ENCODE peak calls at places on chromosomes 1 and 21, in six cellular contexts. E is upper lobe of right lung, P is astrocyte of the spinal cord, B is choroid plexus epithelial cell, V is GM10248, U is A549. O is an unnamed sample.
A peak's percentile ranks its signal among the peaks of the same experiment; 100 is the strongest.

GRCh38 chr1:36765785-36766300 is 268.5 kb downstream of the GRIK3 start:
- DNase-seq in E (peak; percentile 48), P (no peak), B (no peak), V (no peak), U (no peak), O (no peak)

GRCh38 chr1:225860860-225861441 is 21.2 kb downstream of the TMEM63A start:
- DNase-seq in E (no peak), P (no peak), B (no peak), V (no peak), U (no peak), O (no peak)

GRCh38 chr1:236507022-236507700 is 16.6 kb upstream of the LGALS8 start:
- DNase-seq in E (no peak), P (peak; percentile 22), B (peak; percentile 66), V (no peak), U (no peak), O (no peak)

GRCh38 chr1:24381256-24381655 is 32.3 kb downstream of the STPG1 start:
- DNase-seq in E (no peak), P (no peak), B (no peak), V (no peak), U (no peak), O (no peak)

GRCh38 chr21:31471865-31472264 is 127.8 kb upstream of the TIAM1 start:
- DNase-seq in E (no peak), P (no peak), B (no peak), V (no peak), U (no peak), O (no peak)

GRCh38 chr21:38027901-38028300 is 111.6 kb upstream of the KCNJ6 start:
- DNase-seq in E (no peak), P (no peak), B (peak; percentile 5), V (no peak), U (peak; percentile 6), O (no peak)

GRCh38 chr1:197519741-197520334 is 251.8 kb downstream of the CRB1 start:
- DNase-seq in E (no peak), P (peak; percentile 29), B (peak; percentile 49), V (no peak), U (peak; percentile 4), O (no peak)

GRCh38 chr1:23908453-23909341 is 4.5 kb downstream of the CNR2 start:
- DNase-seq in E (no peak), P (no peak), B (no peak), V (peak; percentile 53), U (no peak), O (no peak)

GRCh38 chr1:160657477-160657820 is 10.6 kb upstream of the SLAMF1 start:
- DNase-seq in E (no peak), P (no peak), B (peak; percentile 49), V (no peak), U (no peak), O (no peak)

GRCh38 chr1:105138445-105138821 is 1388.7 kb downstream of the AMY1C start:
- DNase-seq in E (no peak), P (no peak), B (no peak), V (no peak), U (no peak), O (no peak)

GRCh38 chr1:62333431-62333830 is 14.2 kb upstream of the KANK4 start:
- DNase-seq in E (no peak), P (peak; percentile 33), B (peak; percentile 13), V (no peak), U (no peak), O (no peak)

GRCh38 chr1:182845379-182845778 is 6.2 kb downstream of the DHX9 start:
- DNase-seq in E (no peak), P (no peak), B (no peak), V (no peak), U (no peak), O (no peak)

GRCh38 chr1:905071-905749 is 18.5 kb upstream of the SAMD11 start:
- DNase-seq in E (peak; percentile 74), P (no peak), B (peak; percentile 47), V (peak; percentile 71), U (no peak), O (no peak)

GRCh38 chr1:200033511-200034261 is 6.2 kb downstream of the NR5A2 start:
- DNase-seq in E (no peak), P (no peak), B (no peak), V (no peak), U (no peak), O (no peak)

GRCh38 chr1:167805041-167805556 is 83.3 kb downstream of the MPZL1 start:
- DNase-seq in E (no peak), P (no peak), B (no peak), V (peak; percentile 30), U (no peak), O (no peak)

GRCh38 chr1:109659145-109659544 is 3.2 kb downstream of the GSTM4 start:
- DNase-seq in E (no peak), P (no peak), B (no peak), V (no peak), U (no peak), O (no peak)

GRCh38 chr1:156097499-156098178 is 15.4 kb upstream of the MEX3A start:
- DNase-seq in E (no peak), P (no peak), B (no peak), V (no peak), U (no peak), O (no peak)

GRCh38 chr21:15003463-15004135 is 61.2 kb downstream of the NRIP1 start:
- DNase-seq in E (no peak), P (no peak), B (no peak), V (no peak), U (no peak), O (no peak)

GRCh38 chr1:7406641-7407546 is 364.2 kb upstream of the VAMP3 start:
- DNase-seq in E (peak; percentile 27), P (no peak), B (no peak), V (no peak), U (no peak), O (no peak)

GRCh38 chr1:155050560-155051341 is at the start of gene ADAM15:
- DNase-seq in E (peak; percentile 95), P (peak; percentile 60), B (peak; percentile 61), V (peak; percentile 99), U (peak; percentile 90), O (peak; percentile 19)

GRCh38 chr1:153495536-153495935 is 35.1 kb upstream of the S100A7 start:
- DNase-seq in E (no peak), P (no peak), B (no peak), V (no peak), U (no peak), O (no peak)

GRCh38 chr1:153490272-153491051 is 30.0 kb upstream of the S100A7 start:
- DNase-seq in E (no peak), P (peak; percentile 94), B (peak; percentile 88), V (no peak), U (peak; percentile 47), O (peak; percentile 76)

GRCh38 chr1:153498746-153499145 is 37.0 kb downstream of the S100A6 start:
- DNase-seq in E (no peak), P (no peak), B (no peak), V (no peak), U (no peak), O (no peak)

GRCh38 chr1:153493343-153493960 is 33.0 kb upstream of the S100A7 start:
- DNase-seq in E (no peak), P (no peak), B (no peak), V (no peak), U (no peak), O (no peak)

DNA sequence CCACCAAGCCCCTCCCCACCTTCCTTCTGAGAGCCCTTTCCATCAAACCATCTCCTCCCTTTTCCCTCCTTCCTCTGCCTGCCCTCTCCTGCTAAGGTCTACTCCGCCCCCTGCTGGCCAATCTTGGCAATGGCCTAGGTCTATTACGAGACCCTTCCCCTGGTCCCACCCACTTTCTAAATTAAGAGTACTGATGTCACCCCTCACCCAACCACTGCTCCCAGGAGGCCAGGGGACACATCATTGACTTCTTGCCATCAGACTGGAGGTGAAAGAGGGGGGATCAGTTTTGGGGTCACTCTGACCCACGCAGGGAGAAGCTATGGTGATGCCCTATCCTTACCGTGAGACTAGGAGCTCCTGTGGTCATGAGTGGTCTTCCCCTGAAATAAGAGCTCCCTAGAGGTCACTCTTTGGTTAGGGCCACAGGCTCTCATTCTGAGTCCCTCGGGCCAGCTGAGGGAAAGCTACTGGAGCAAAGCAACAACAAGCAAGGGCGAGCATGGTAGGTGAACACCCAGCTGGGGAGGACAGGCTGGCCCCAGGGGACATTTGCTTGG is 34.6 kb upstream of the S100A7 start:
- DNase-seq in E (peak; percentile 86), P (peak; percentile 59), B (peak; percentile 73), V (peak; percentile 65), U (peak; percentile 50), O (peak; percentile 14)
- TF ChIP-seq CTCF in E (peak; percentile 91), P (peak; percentile 95), B (peak; percentile 98), V (peak; percentile 86), U (peak; percentile 90), O (peak; percentile 96)

GRCh38 chr21:45074048-45074817 is at the start of gene ADARB1:
- DNase-seq in E (peak; percentile 83), P (peak; percentile 44), B (peak; percentile 61), V (peak; percentile 93), U (peak; percentile 31), O (no peak)

GRCh38 chr21:45072166-45072962 is 2.0 kb upstream of the ADARB1 start:
- DNase-seq in E (no peak), P (no peak), B (no peak), V (no peak), U (no peak), O (no peak)

GRCh38 chr21:45071396-45072165 is 2.8 kb upstream of the ADARB1 start:
- DNase-seq in E (no peak), P (no peak), B (no peak), V (no peak), U (no peak), O (no peak)

GRCh38 chr21:45073301-45074047 is 906 bp upstream of the ADARB1 start:
- DNase-seq in E (peak; percentile 71), P (no peak), B (no peak), V (peak; percentile 45), U (no peak), O (no peak)

GRCh38 chr21:45072963-45073300 is 1.4 kb upstream of the ADARB1 start:
- DNase-seq in E (no peak), P (no peak), B (no peak), V (no peak), U (no peak), O (no peak)
- TF ChIP-seq CTCF in E (no peak), P (no peak), B (no peak), V (no peak), U (no peak), O (no peak)

DNA sequence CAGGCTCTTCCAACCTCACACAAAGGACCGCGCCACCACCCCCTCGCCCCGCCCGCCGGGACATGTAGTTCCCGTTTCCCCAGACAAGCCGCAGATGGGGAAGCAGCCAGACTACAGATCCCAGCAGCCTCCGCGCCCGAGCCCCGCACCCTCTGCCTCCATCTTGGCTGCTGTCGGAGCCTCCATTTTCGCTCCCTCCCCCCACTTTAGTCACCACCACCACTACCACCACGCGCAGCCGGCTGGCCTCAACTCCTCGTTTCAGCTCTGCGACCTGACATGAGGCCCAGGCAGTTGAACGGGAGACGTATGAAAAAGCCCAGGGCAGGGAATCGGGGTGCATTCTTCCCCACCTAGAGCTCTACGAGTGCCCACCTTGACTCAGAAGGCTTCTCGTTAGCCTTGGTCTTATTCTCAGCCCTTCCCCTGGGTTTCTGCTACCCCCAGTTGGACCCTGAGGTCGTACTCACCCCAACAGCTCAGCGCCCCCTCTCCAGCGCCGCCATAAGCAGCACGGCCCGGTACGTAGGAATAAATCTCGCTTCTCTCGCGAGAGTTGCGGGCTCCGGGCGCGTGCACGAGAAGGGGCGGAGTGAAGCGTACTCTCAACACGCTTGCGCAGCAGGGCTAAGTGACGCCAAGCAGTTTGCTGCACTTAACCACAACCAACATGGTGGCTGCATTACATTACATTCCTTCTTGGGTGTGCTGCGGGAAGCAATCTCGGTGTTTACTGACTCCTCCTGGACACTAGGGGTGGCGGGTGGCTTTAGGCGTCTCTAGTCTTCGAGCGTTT is at the start of gene CSDE1:
- DNase-seq in E (peak; percentile 98), P (peak; percentile 98), B (peak; percentile 99), V (peak; percentile 91), U (peak; percentile 91), O (peak; percentile 96)
- TF ChIP-seq CTCF in E (peak; percentile 39), P (peak; percentile 51), B (peak; percentile 60), V (peak; percentile 36), U (peak; percentile 28), O (peak; percentile 38)

GRCh38 chr1:93437976-93438605 is 9.8 kb upstream of the FNBP1L start:
- DNase-seq in E (no peak), P (peak; percentile 66), B (peak; percentile 77), V (peak; percentile 53), U (peak; percentile 47), O (peak; percentile 16)
- TF ChIP-seq CTCF in E (peak; percentile 75), P (peak; percentile 43), B (peak; percentile 52), V (peak; percentile 26), U (peak; percentile 73), O (peak; percentile 44)